ENCODE peak calls at places on chromosomes 16 and 17, in ten cellular contexts. N is neural progenitor cell; A is RWPE1; G is astrocyte; B is AG10803; X is cardiac fibroblast; M is CD4-positive, alpha-beta T cell; P is tibial artery; R is adrenal gland; J is GM06990. L is an unnamed sample.

GRCh38 chr17:35743911-35744328 is 9.1 kb downstream of the GAS2L2 start:
- DNase-seq in N (peak), A (peak), G (no peak), B (peak), X (peak), M (no peak), P (no peak), R (no peak), J (no peak), L (peak)

GRCh38 chr17:37541880-37542675 is 52.4 kb downstream of the DUSP14 start:
- DNase-seq in N (no peak), A (peak), G (peak), B (peak), X (peak), M (no peak), P (no peak), R (no peak), J (no peak), L (peak)

GRCh38 chr16:13772782-13773181 is 147.2 kb upstream of the ERCC4 start:
- DNase-seq in N (no peak), A (no peak), G (no peak), B (no peak), X (no peak), M (no peak), P (no peak), R (no peak), J (no peak), L (no peak)

GRCh38 chr16:84806256-84806889 is 13.4 kb upstream of the CRISPLD2 start:
- DNase-seq in N (no peak), A (peak), G (peak), B (peak), X (peak), M (no peak), P (no peak), R (peak), J (peak), L (no peak)

GRCh38 chr16:75080205-75081029 is 36.2 kb downstream of the LDHD start:
- DNase-seq in N (no peak), A (peak), G (peak), B (peak), X (peak), M (no peak), P (no peak), R (no peak), J (no peak), L (peak)

GRCh38 chr17:59356543-59357218 is 25.2 kb downstream of the YPEL2 start:
- DNase-seq in N (no peak), A (no peak), G (peak), B (no peak), X (no peak), M (no peak), P (no peak), R (no peak), J (no peak), L (peak)

GRCh38 chr17:48586355-48586924 is 3.6 kb downstream of the HOXB3 start:
- DNase-seq in N (no peak), A (no peak), G (no peak), B (no peak), X (no peak), M (no peak), P (no peak), R (no peak), J (no peak), L (no peak)

GRCh38 chr16:49148410-49148809 is 133.2 kb downstream of the CBLN1 start:
- DNase-seq in N (no peak), A (no peak), G (no peak), B (no peak), X (no peak), M (no peak), P (no peak), R (no peak), J (no peak), L (no peak)

GRCh38 chr17:35731239-35731931 is at the start of gene RASL10B:
- DNase-seq in N (peak), A (peak), G (no peak), B (peak), X (peak), M (peak), P (peak), R (peak), J (no peak), L (peak)

GRCh38 chr17:27244481-27245223 is 49.3 kb upstream of the WSB1 start:
- DNase-seq in N (peak), A (peak), G (peak), B (peak), X (peak), M (no peak), P (peak), R (peak), J (no peak), L (peak)

GRCh38 chr17:59406808-59407381 is 75.4 kb downstream of the YPEL2 start:
- DNase-seq in N (no peak), A (no peak), G (peak), B (peak), X (peak), M (no peak), P (no peak), R (no peak), J (no peak), L (no peak)

GRCh38 chr17:40461036-40461721 is 17.9 kb downstream of the IGFBP4 start:
- DNase-seq in N (no peak), A (no peak), G (no peak), B (peak), X (peak), M (no peak), P (no peak), R (peak), J (no peak), L (no peak)

GRCh38 chr16:54504372-54504771 is 217.8 kb upstream of the IRX3 start:
- DNase-seq in N (no peak), A (no peak), G (no peak), B (no peak), X (no peak), M (no peak), P (no peak), R (peak), J (no peak), L (no peak)

GRCh38 chr16:87765473-87765775 is 362 bp downstream of the KLHDC4 start:
- DNase-seq in N (no peak), A (peak), G (no peak), B (no peak), X (no peak), M (no peak), P (no peak), R (peak), J (no peak), L (no peak)

GRCh38 chr16:55703003-55704001 is 47.5 kb downstream of the SLC6A2 start:
- DNase-seq in N (peak), A (peak), G (peak), B (peak), X (peak), M (no peak), P (no peak), R (peak), J (no peak), L (peak)

DNA sequence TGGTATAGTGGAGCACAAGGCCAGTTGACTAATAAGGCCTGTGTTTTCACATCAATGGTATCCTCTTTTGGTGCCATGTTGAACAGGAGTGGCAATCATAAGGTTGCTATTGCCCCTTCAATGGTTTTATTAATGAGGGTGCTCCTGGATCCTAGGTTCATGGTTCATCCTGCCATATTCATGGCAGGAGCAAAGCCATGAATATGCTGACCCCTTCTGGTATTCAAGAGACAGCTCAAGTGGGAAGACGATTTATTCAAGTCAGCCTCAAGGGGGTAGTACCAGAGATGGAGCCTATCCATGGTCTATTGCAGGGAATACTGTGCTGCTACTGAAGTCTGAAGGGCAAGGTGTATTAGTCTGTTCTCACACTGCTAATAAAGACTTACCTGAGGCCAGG is 2.6 kb downstream of the ABCA9 start:
- DNase-seq in N (peak), A (no peak), G (no peak), B (no peak), X (no peak), M (no peak), P (no peak), R (no peak), J (no peak), L (no peak)
- TF ChIP-seq CTCF in N (peak), A (no peak), G (no peak), B (no peak), X (peak), M (no peak), P (no peak), R (no peak), J (no peak), L (no peak)

DNA sequence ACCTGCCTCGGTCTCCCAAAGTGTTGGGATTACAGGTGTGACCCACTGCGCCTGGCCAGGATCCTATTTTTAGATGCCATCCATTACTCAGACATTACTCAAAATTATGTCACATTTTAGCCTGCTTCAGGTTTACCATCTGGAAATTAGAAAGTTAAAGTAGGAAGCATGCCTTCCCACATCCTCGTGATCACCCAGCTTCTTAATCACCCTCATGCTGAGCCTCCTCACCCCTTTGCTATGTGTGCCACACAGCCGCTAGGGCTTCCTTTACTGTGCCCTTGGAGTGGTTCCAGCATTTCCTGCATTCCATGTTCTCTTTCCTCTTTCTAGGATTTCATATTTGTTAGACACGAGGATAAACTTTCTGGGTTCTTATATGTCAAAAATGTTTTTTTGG is 9.3 kb downstream of the ADORA2B start:
- DNase-seq in N (no peak), A (peak), G (peak), B (peak), X (peak), M (no peak), P (no peak), R (no peak), J (no peak), L (peak)
- TF ChIP-seq CTCF in N (no peak), A (no peak), G (no peak), B (no peak), X (no peak), M (no peak), P (no peak), R (no peak), J (no peak), L (peak)

GRCh38 chr16:77618951-77619350 is 103.4 kb upstream of the NUDT7 start:
- DNase-seq in N (no peak), A (no peak), G (no peak), B (no peak), X (no peak), M (no peak), P (no peak), R (no peak), J (no peak), L (no peak)

DNA sequence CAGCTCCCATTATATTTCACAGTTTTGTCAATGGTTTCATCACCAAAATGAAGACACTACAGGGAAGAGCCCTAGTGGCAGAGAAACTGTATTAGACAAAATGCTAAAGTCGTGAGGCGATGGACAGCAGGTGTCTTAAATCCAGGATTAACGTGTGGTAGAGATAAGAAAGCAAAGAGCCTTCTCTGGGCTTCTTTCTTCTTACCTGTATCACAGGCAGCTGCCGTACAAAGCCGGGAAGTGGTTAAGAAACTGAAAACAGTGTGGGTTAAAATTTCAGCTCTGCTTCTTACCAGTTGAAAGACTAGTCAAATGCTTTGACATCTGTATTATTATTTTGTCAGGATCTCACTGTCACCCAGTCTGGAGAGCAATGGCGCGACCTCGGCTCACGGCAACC is 98.2 kb upstream of the NUDT7 start:
- DNase-seq in N (no peak), A (no peak), G (no peak), B (no peak), X (no peak), M (no peak), P (no peak), R (no peak), J (no peak), L (no peak)
- TF ChIP-seq CTCF in N (no peak), A (no peak), G (no peak), B (no peak), X (no peak), M (no peak), P (no peak), R (no peak), J (no peak), L (no peak)

GRCh38 chr16:53261276-53261675 is 173.0 kb upstream of the RBL2 start:
- DNase-seq in N (no peak), A (no peak), G (no peak), B (no peak), X (no peak), M (no peak), P (no peak), R (no peak), J (no peak), L (no peak)

GRCh38 chr16:53266156-53266555 is 168.1 kb upstream of the RBL2 start:
- DNase-seq in N (no peak), A (no peak), G (no peak), B (no peak), X (no peak), M (no peak), P (no peak), R (no peak), J (no peak), L (no peak)
- TF ChIP-seq CTCF in N (no peak), A (no peak), G (no peak), B (no peak), X (no peak), M (no peak), P (no peak), R (no peak), J (no peak), L (no peak)

GRCh38 chr16:12535535-12536411 is 267.9 kb downstream of the CPPED1 start:
- DNase-seq in N (peak), A (no peak), G (no peak), B (no peak), X (peak), M (peak), P (no peak), R (no peak), J (peak), L (no peak)
- TF ChIP-seq CTCF in N (peak), A (no peak), G (no peak), B (no peak), X (no peak), M (no peak), P (no peak), R (no peak), J (peak), L (no peak)

DNA sequence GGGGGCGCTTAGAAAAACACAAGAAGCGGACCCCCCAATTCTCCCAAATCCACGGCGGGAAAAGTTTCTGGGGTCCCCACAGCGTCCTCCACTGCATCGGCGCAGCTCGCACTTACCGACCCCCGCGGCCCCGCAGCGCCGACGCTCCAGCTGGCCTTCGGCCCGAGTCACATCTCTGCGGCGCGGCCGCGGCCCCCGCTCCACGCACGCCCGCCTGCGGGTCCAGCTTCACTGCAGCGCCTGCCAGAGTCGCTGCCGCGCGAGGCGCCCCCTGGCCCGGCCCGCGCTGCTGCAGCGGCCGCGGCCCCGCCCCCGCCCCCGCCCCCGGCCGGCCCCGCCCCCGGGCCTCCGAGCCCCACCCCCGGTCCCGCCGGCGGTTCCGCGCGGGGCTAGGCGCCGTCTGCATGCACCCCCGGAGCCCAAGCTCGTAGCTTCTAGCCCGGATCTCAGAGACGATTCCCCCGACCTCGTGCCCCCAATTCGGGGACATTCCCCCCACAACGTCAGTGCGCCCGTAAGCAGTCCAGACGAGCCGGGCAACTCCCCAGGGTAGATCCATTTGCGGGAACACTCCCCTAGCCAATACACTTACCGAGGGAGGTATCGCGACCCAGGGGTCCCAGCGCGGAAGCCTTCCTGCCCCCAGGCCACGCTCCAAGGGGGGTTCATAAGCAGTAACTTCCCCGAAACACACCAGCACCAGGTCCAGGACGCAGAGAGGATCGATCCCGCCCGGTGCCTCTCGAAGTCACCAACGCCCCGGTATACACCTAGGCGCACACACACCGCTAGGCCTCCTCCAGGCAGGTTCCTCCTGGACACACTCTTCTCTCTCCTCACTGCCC is at the start of gene GPRC5B:
- DNase-seq in N (peak), A (peak), G (peak), B (no peak), X (peak), M (peak), P (no peak), R (peak), J (peak), L (peak)
- TF ChIP-seq CTCF in N (no peak), A (no peak), G (no peak), B (no peak), X (no peak), M (no peak), P (no peak), R (no peak), J (no peak), L (no peak)

DNA sequence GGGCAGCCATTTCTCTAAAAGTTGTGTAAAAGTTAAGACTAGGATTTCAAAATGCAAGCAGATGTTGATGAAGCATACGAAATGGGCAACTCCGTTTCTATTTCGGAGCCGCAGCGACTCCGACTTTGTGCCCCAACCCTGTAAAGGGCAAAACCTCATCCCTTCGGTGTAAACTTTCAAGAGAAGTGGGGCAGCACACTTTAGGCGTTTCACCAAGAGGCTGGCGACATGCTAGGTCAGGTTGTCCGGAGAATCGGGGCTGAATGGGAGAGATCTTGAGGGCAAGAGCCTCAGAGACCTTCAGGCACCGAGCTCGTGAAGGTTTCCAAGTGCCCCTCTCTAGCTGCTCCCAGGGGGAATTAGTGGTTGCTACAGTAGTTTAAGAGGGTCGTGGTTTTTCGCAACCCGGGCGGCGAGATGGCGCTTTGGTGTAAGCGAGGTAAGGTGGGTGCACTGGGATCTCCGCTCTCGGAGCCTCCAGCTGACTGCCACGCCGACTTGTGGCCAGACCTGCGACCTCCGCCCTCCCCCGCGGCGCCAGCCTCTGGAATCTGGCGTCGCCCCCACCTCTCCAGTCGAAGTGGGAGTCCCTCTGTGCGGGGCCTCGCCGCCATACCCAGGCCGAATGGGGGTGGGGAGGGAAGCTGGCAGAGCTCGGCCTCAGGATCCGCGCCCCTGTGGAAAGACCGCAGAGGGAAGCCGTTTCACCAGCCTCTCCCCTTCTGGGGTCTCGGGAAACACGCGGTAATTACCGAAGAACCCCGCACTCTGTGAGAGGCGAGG is 979 bp upstream of the HEXIM2 start:
- DNase-seq in N (peak), A (no peak), G (peak), B (peak), X (peak), M (peak), P (peak), R (peak), J (no peak), L (peak)
- TF ChIP-seq CTCF in N (peak), A (no peak), G (no peak), B (peak), X (no peak), M (no peak), P (no peak), R (no peak), J (peak), L (no peak)

DNA sequence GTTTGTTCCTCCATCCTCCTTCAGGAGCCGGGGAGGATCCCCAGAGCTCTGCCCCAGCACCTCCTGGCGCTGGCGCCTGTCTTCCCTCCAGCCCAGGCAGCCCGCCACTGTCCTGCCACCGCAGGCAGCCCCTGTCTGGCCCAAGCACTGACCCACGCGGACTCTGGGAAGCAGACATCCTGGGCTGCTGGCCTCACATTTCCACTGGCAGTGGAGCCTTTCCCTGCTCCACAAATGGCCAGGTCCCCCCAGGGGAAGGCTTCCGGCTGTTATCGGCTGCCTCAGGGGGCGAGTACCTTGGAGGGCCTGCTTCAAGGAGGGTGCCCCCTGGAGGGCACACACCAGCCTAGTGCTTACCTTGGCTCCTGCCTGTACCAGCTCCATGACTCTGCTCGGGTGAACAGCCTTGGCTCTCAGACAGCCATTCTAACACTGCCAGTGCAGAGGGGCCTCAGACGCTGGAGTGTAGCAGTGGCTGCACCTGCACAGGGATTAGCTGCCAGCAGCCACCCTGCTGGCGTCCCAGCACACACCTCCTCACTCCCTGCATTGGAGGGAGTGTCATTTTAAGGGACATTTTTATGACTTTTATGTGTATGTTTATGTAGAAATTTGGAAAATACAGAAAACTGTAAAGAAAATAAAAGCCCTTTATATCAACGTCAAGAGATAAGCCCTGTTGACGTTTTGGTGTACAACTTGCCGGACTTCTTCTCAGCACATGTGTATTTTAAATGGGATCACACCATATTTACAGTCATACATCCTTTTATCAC is 21.0 kb downstream of the ACE start:
- DNase-seq in N (peak), A (no peak), G (no peak), B (no peak), X (no peak), M (no peak), P (no peak), R (no peak), J (no peak), L (peak)
- TF ChIP-seq CTCF in N (peak), A (no peak), G (no peak), B (peak), X (no peak), M (no peak), P (no peak), R (no peak), J (peak), L (no peak)

GRCh38 chr17:38918129-38918913 is 7.1 kb upstream of the LASP1NB start:
- DNase-seq in N (peak), A (no peak), G (no peak), B (no peak), X (no peak), M (no peak), P (no peak), R (no peak), J (no peak), L (no peak)
- TF ChIP-seq CTCF in N (peak), A (no peak), G (no peak), B (no peak), X (no peak), M (no peak), P (no peak), R (no peak), J (no peak), L (no peak)

L was measured in epithelial cell of esophagus.